ENCODE peak calls at places on chromosomes 6 and 20, in six cellular contexts. Y, I, A, U, P and B are unnamed samples.

GRCh38 chr6:85865665-85866372 is 223.1 kb upstream of the SYNCRIP start:
- DNase-seq in I (peak; percentile 17), U (no peak), P (no peak), Y (peak; percentile 23), A (no peak), B (peak; percentile 43)

GRCh38 chr6:26553739-26554668 is 15.8 kb downstream of the HMGN4 start:
- DNase-seq in A (peak; percentile 87), U (peak; percentile 66), P (peak; percentile 91), Y (peak; percentile 94), I (peak; percentile 81), B (peak; percentile 88)

GRCh38 chr6:43183441-43183840 is 1.4 kb downstream of the CUL9 start:
- DNase-seq in A (no peak), P (no peak), U (no peak), I (no peak), Y (no peak), B (no peak)

GRCh38 chr20:17419459-17419858 is 111.7 kb downstream of the BFSP1 start:
- DNase-seq in Y (no peak), P (no peak), U (no peak), I (no peak), A (no peak), B (no peak)

GRCh38 chr6:42778072-42778471 is 3.8 kb upstream of the BICRAL start:
- DNase-seq in U (no peak), P (no peak), I (no peak), Y (no peak), A (no peak), B (no peak)

GRCh38 chr6:139161817-139162284 is 27.0 kb downstream of the HECA start:
- DNase-seq in A (peak; percentile 94), P (no peak), U (no peak), Y (no peak), I (no peak), B (no peak)

GRCh38 chr6:130900913-130901312 is 73.7 kb downstream of the SMLR1 start:
- DNase-seq in I (peak; percentile 10), U (peak; percentile 35), P (no peak), Y (no peak), A (no peak), B (no peak)

GRCh38 chr6:1672379-1672778 is 62.7 kb downstream of the FOXC1 start:
- DNase-seq in U (no peak), A (no peak), P (no peak), Y (no peak), I (no peak), B (no peak)

GRCh38 chr20:32485126-32485769 is 99.9 kb downstream of the NOL4L start:
- DNase-seq in A (peak; percentile 86), P (peak; percentile 86), Y (peak; percentile 91), I (peak; percentile 36), U (peak; percentile 70), B (peak; percentile 86)